ENCODE peak calls at places on chromosomes 16 and 17, in four cellular contexts. U, R, I and C are unnamed samples.

GRCh38 chr16:64712027-64712426 is 409.8 kb downstream of the CDH11 start:
- DNase-seq in U (no peak), R (no peak), I (no peak), C (no peak)

GRCh38 chr17:41492771-41493170 is 3.1 kb upstream of the KRT36 start:
- DNase-seq in U (no peak), R (peak), I (no peak), C (no peak)

GRCh38 chr16:85329999-85330693 is 217.9 kb upstream of the CIBAR2 start:
- DNase-seq in U (peak), R (no peak), I (no peak), C (no peak)

GRCh38 chr17:76356803-76357456 is 3.2 kb upstream of the PRPSAP1 start:
- DNase-seq in U (no peak), R (no peak), I (no peak), C (no peak)

GRCh38 chr16:85372627-85373372 is 240.3 kb upstream of the GSE1 start:
- DNase-seq in U (peak), R (peak), I (peak), C (no peak)

GRCh38 chr16:46972971-46973456 is 460 bp downstream of the DNAJA2 start:
- DNase-seq in U (peak), R (peak), I (peak), C (no peak)

GRCh38 chr17:37064166-37064565 is 115.4 kb downstream of the AATF start:
- DNase-seq in U (no peak), R (no peak), I (no peak), C (no peak)

GRCh38 chr16:583815-584591 is 5.9 kb upstream of the RAB40C start:
- DNase-seq in U (no peak), R (no peak), I (no peak), C (no peak)

GRCh38 chr17:4130715-4131114 is 12.1 kb downstream of the ZZEF1 start:
- DNase-seq in U (no peak), R (no peak), I (peak), C (no peak)

GRCh38 chr16:80614908-80615696 is 74.3 kb downstream of the DYNLRB2 start:
- DNase-seq in U (no peak), R (peak), I (no peak), C (no peak)

GRCh38 chr17:48618366-48618896 is 3.3 kb upstream of the HOXB8 start:
- DNase-seq in U (peak), R (peak), I (peak), C (peak)

GRCh38 chr16:12661656-12662172 is 142.0 kb downstream of the CPPED1 start:
- DNase-seq in U (no peak), R (peak), I (no peak), C (no peak)

GRCh38 chr16:78563905-78564304 is 464.5 kb downstream of the WWOX start:
- DNase-seq in U (no peak), R (no peak), I (no peak), C (no peak)

GRCh38 chr17:65794572-65794971 is 233.1 kb upstream of the AXIN2 start:
- DNase-seq in U (no peak), R (peak), I (no peak), C (no peak)

GRCh38 chr17:78798695-78799559 is 16.9 kb upstream of the CYTH1 start:
- DNase-seq in U (no peak), R (peak), I (no peak), C (no peak)

GRCh38 chr16:85204242-85205010 is 92.2 kb upstream of the CIBAR2 start:
- DNase-seq in U (no peak), R (peak), I (no peak), C (no peak)

GRCh38 chr17:43713494-43714162 is 45.0 kb downstream of the SOST start:
- DNase-seq in U (no peak), R (peak), I (no peak), C (no peak)

GRCh38 chr17:2693561-2694380 is 17.8 kb downstream of the CLUH start:
- DNase-seq in U (peak), R (no peak), I (peak), C (no peak)

GRCh38 chr17:3738562-3739295 is 15.0 kb downstream of the HASPIN start:
- DNase-seq in U (peak), R (no peak), I (no peak), C (peak)

GRCh38 chr17:20073056-20073979 is 64.2 kb downstream of the SPECC1 start:
- DNase-seq in U (peak), R (peak), I (peak), C (peak)

GRCh38 chr17:20896153-20896649 is 146.6 kb downstream of the USP22 start:
- DNase-seq in U (peak), R (peak), I (no peak), C (peak)

GRCh38 chr17:64008830-64009229 is 10.7 kb downstream of the PRR29 start:
- DNase-seq in U (no peak), R (no peak), I (no peak), C (no peak)

GRCh38 chr16:61324044-61324443 is 712.2 kb downstream of the CDH8 start:
- DNase-seq in U (no peak), R (no peak), I (no peak), C (no peak)

GRCh38 chr16:30429418-30429677 is 482 bp downstream of the DCTPP1 start:
- DNase-seq in U (no peak), R (no peak), I (no peak), C (no peak)

GRCh38 chr16:57906385-57907316 is 64.3 kb downstream of the CNGB1 start:
- DNase-seq in U (no peak), R (no peak), I (no peak), C (no peak)

GRCh38 chr17:19713901-19714361 is 2.5 kb downstream of the SLC47A2 start:
- DNase-seq in U (no peak), R (no peak), I (peak), C (no peak)

GRCh38 chr17:35540589-35541404 is 3.3 kb upstream of the SLFN12L start:
- DNase-seq in U (peak), R (peak), I (no peak), C (peak)

GRCh38 chr16:24272379-24272778 is 16.2 kb downstream of the CACNG3 start:
- DNase-seq in U (no peak), R (no peak), I (no peak), C (no peak)

GRCh38 chr17:42804918-42805367 is 6.3 kb downstream of the CNTD1 start:
- DNase-seq in U (no peak), R (no peak), I (no peak), C (no peak)

GRCh38 chr17:19346351-19347255 is 15.9 kb downstream of the B9D1 start:
- DNase-seq in U (peak), R (peak), I (peak), C (no peak)

GRCh38 chr17:63337579-63337978 is 108.5 kb downstream of the CYB561 start:
- DNase-seq in U (no peak), R (no peak), I (no peak), C (no peak)

GRCh38 chr16:2511996-2512919 is 1.5 kb upstream of the ATP6V0C start:
- DNase-seq in U (no peak), R (no peak), I (no peak), C (no peak)

GRCh38 chr17:55264640-55265298 is at the start of gene HLF:
- DNase-seq in U (peak), R (peak), I (peak), C (peak)
- H3K27ac ChIP-seq in U (peak), R (no peak), I (peak), C (no peak)

GRCh38 chr17:29870836-29871430 is 59.1 kb downstream of the SSH2 start:
- DNase-seq in U (no peak), R (no peak), I (no peak), C (no peak)

GRCh38 chr17:29862127-29862526 is 67.9 kb downstream of the SSH2 start:
- DNase-seq in U (no peak), R (no peak), I (no peak), C (no peak)

GRCh38 chr17:29862951-29863350 is 67.1 kb downstream of the SSH2 start:
- DNase-seq in U (no peak), R (no peak), I (no peak), C (no peak)

GRCh38 chr17:29866746-29867404 is 63.2 kb downstream of the SSH2 start:
- DNase-seq in U (no peak), R (no peak), I (no peak), C (no peak)

GRCh38 chr17:29867643-29868181 is 62.3 kb downstream of the SSH2 start:
- DNase-seq in U (no peak), R (no peak), I (no peak), C (no peak)
- TF ChIP-seq CTCF in U (peak), R (peak), I (no peak), C (peak)

DNA sequence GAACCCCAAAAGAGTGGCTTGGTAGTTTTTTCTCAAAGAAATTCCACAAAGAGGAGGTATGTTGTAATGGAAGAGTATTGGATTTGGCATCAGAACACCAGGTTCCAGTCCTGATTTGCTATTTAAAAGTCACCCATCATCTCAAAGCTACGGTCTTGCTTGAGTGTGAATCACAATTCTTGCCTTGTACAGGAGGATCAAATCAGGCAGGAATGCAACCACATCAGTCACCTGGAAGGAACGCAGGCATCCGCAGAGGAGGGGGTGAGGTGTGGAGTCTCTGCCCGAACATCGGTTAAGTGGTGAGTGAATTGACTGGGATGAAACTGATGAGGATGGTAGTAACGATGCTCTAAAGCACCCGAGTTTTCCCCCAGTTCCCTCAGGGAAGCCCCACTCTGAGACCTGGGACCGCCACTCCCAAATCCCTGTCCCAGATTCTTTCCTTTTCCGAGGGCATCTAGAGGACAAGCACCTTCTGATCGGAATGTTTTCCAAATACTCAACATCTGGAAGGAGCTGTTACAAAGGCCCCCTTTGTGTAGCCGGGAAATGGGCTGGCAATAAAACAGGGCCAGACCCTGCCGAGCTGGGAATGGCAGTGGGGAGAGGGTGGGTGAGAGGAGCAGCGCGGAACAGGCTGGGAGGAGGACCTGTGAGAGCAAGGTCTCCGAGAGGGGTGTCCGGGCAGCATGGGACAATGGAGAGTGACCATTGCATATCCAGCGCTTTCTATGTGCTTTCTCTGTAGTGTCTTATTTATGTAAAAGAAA is 469.6 kb downstream of the SLC39A11 start:
- DNase-seq in U (no peak), R (no peak), I (no peak), C (no peak)
- H3K27ac ChIP-seq in U (no peak), R (no peak), I (no peak), C (no peak)

GRCh38 chr16:88926374-88926990 is 50.5 kb downstream of the CBFA2T3 start:
- DNase-seq in U (no peak), R (no peak), I (no peak), C (no peak)

GRCh38 chr16:88928405-88929375 is 48.3 kb downstream of the CBFA2T3 start:
- DNase-seq in U (no peak), R (no peak), I (no peak), C (no peak)

GRCh38 chr16:88927661-88928060 is 49.3 kb downstream of the CBFA2T3 start:
- DNase-seq in U (no peak), R (no peak), I (no peak), C (no peak)

GRCh38 chr16:88925540-88925887 is 51.5 kb downstream of the CBFA2T3 start:
- DNase-seq in U (no peak), R (no peak), I (no peak), C (no peak)

DNA sequence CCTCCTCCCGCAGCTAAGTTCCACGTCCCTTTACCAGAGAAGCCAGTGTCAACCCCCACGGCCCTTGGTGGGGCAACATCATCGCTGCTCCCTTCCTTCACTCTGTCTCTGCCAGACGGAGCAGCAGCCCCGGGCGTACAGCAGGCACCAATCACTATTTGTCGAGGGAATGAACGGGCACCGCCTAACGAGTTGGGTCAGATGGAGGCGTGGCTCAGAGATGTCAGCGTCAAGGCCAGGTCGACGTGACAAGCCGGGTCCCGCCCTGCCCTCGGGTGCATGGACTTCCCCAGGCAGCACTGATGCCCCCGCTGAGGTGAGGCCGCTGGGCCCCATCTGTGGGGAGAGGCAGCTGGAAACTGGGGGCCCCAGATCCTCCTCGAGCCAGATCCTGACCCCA is 50.0 kb downstream of the CBFA2T3 start:
- DNase-seq in U (no peak), R (no peak), I (no peak), C (no peak)
- TF ChIP-seq CTCF in U (no peak), R (no peak), I (no peak), C (no peak)

GRCh38 chr17:16479264-16479663 is 12.7 kb downstream of the LRRC75A start:
- DNase-seq in U (no peak), R (no peak), I (no peak), C (no peak)
- H3K27ac ChIP-seq in U (no peak), R (no peak), I (peak), C (no peak)

GRCh38 chr17:49861150-49861884 is 13.4 kb upstream of the TAC4 start:
- DNase-seq in U (no peak), R (peak), I (no peak), C (peak)
- TF ChIP-seq CTCF in U (peak), R (peak), I (peak), C (peak)